ENCODE peak calls at places on chromosomes 13 and 19, in eight cellular contexts. Z is left ventricle myocardium inferior, R is fibroblast of the aortic adventitia, F is upper lobe of right lung, Q is mammary epithelial cell, E is HL-60, W is astrocyte, P is heart left ventricle. O is an unnamed sample.

GRCh38 chr13:79435549-79435948 is 29.5 kb upstream of the RBM26 start:
- DNase-seq in E (no peak), F (no peak), Z (no peak), R (peak), W (peak), P (no peak), Q (peak), O (no peak)

GRCh38 chr13:45063261-45063870 is 56.9 kb upstream of the GTF2F2 start:
- DNase-seq in F (no peak), W (peak), E (no peak), P (no peak), R (peak), Q (peak), Z (no peak), O (no peak)

GRCh38 chr19:13847900-13848677 is 28.8 kb upstream of the NANOS3 start:
- DNase-seq in E (no peak), R (no peak), Q (no peak), F (no peak), W (no peak), Z (no peak), P (no peak), O (no peak)

GRCh38 chr13:29771247-29771646 is 79.2 kb downstream of the UBL3 start:
- DNase-seq in F (no peak), Z (no peak), Q (peak), E (no peak), P (no peak), R (peak), W (peak), O (no peak)

GRCh38 chr19:44677019-44677809 is 5.9 kb downstream of the CEACAM19 start:
- DNase-seq in P (no peak), Z (no peak), F (no peak), Q (peak), W (peak), R (peak), E (peak), O (no peak)

GRCh38 chr13:106112191-106112590 is 423.3 kb downstream of the EFNB2 start:
- DNase-seq in R (no peak), W (no peak), E (no peak), F (no peak), P (no peak), Z (no peak), Q (no peak), O (no peak)

GRCh38 chr19:29969891-29970290 is 27.9 kb downstream of the URI1 start:
- DNase-seq in W (no peak), E (no peak), F (no peak), Q (no peak), R (no peak), Z (no peak), P (no peak), O (no peak)

GRCh38 chr19:38395381-38396127 is 7.1 kb downstream of the SPRED3 start:
- DNase-seq in P (no peak), Q (no peak), W (no peak), F (no peak), E (no peak), Z (no peak), R (no peak), O (no peak)

GRCh38 chr13:21015284-21015683 is 46.1 kb downstream of the LATS2 start:
- DNase-seq in Z (no peak), Q (peak), P (no peak), E (no peak), R (peak), W (peak), F (no peak), O (no peak)

GRCh38 chr13:27140060-27140459 is 31.6 kb downstream of the USP12 start:
- DNase-seq in F (no peak), R (no peak), E (no peak), Q (no peak), Z (no peak), P (no peak), W (no peak), O (no peak)

GRCh38 chr13:20526664-20527063 is 1.0 kb upstream of the CRYL1 start:
- DNase-seq in F (no peak), Z (no peak), Q (no peak), R (peak), P (no peak), E (no peak), W (no peak), O (no peak)

GRCh38 chr13:65011403-65011802 is 2218.7 kb downstream of the PCDH9 start:
- DNase-seq in Z (no peak), W (no peak), R (no peak), P (no peak), F (no peak), E (no peak), Q (no peak), O (no peak)

GRCh38 chr13:99206226-99206625 is 5.6 kb downstream of the UBAC2 start:
- DNase-seq in R (no peak), Z (no peak), F (no peak), P (no peak), E (no peak), W (no peak), Q (no peak), O (no peak)

GRCh38 chr19:33302175-33302973 is at the start of gene CEBPA:
- DNase-seq in Z (peak), E (peak), F (peak), R (peak), P (peak), Q (peak), W (peak), O (peak)

GRCh38 chr19:15622991-15623390 is 8.0 kb downstream of the CYP4F8 start:
- DNase-seq in F (no peak), P (no peak), R (no peak), Q (no peak), E (no peak), Z (no peak), W (no peak), O (no peak)

GRCh38 chr19:50510700-50511068 is 307 bp downstream of the JOSD2 start:
- DNase-seq in R (peak), Q (peak), Z (no peak), F (no peak), P (no peak), W (peak), E (no peak), O (no peak)

GRCh38 chr13:64369121-64369520 is 2861.0 kb downstream of the PCDH9 start:
- DNase-seq in F (no peak), W (no peak), E (no peak), Z (no peak), Q (no peak), P (no peak), R (peak), O (no peak)

GRCh38 chr19:19386373-19386869 is 19.1 kb upstream of the GATAD2A start:
- DNase-seq in Z (no peak), Q (no peak), E (no peak), F (no peak), P (no peak), W (no peak), R (no peak), O (peak)

DNA sequence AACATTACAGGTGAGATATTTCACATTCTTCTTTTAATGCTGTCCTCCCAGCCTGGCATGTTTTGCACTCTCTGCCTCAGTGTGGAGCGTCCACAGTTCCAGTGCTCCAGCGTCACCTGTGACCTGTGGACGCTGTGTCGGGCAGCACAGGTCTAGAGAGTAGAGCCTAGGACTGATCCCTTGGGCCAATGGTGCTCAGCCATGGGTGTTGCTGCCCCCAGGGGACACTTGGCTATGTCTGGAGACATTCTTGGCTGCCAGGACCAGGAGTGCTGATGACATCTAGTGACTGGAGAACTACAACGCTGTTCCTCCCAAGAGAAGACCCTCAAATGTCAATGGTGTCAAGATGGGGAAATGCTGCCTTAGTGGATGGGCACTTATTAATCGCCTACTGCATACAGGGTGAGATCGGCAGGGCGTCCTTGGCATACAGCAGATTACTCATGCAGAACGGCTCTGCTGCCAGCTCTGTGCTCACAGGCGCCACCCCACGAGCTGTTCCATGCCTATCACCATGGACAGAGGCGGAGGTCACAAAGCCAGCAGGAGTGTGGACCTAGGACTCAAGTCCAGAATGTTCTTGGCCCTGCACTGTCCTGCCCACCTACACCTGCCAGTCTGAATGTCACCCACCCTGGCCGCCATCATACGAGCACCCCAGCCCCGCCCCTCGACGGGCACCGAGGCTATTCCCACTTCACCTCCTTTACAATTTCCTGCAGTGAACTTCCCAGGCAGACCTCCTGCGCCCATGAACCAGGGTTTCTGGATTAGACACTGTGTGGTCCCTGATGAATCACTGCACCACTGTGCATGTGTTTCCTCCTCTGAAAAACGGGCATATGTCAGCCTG is 13.9 kb upstream of the MADCAM1 start:
- DNase-seq in Q (no peak), R (no peak), E (no peak), P (no peak), Z (no peak), W (no peak), F (no peak), O (no peak)
- TF ChIP-seq CTCF in Q (no peak), R (no peak), E (no peak), P (no peak), Z (no peak), W (no peak), F (peak), O (peak)

DNA sequence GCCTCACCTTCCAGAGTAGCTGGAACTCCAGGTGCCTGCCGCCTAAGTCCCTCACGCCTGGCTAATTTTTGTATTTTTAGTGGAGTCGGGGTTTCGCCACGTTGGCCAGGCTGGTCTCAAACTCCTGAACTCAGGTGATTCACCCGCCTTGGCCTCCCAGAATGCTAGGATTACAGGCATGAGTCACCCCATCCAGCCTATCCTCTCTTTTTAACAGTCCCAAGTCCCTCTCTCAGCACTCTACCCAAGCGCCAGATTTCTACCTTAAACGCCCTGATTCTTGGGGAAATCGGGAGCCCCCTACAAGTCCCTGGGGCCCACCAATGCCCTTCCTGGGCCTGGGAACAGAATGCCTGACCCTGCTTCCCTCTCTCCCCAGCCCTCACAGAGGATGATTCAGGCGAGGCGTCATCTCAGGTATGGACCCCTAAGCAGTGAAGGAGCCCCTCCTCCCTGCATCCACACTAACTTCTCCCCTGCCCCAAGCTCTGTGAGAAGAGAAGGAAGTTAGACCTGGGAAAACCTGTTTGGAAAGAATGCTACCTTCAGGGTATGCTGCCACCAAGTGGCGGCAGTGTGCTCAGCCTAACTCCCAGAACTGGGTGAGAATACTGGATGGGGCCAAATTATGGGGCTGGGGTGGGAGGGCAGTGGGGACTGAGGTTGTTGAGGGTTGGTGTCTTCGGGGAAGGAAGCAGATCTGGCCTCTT is 20.8 kb upstream of the EBI3 start:
- DNase-seq in P (no peak), E (no peak), W (peak), Q (peak), Z (no peak), R (no peak), F (no peak), O (no peak)
- TF ChIP-seq CTCF in P (peak), E (peak), W (peak), Q (peak), Z (peak), R (peak), F (no peak), O (peak)

GRCh38 chr19:40365010-40365409 is 16.5 kb downstream of the PLD3 start:
- DNase-seq in Z (no peak), P (no peak), Q (no peak), W (no peak), R (no peak), E (no peak), F (no peak), O (no peak)
- TF ChIP-seq CTCF in Z (no peak), P (no peak), Q (no peak), W (no peak), R (no peak), E (no peak), F (no peak), O (no peak)

GRCh38 chr19:42271045-42271419 is 2.0 kb downstream of the CIC start:
- DNase-seq in R (no peak), W (no peak), F (no peak), Q (no peak), Z (no peak), E (no peak), P (no peak), O (no peak)
- TF ChIP-seq CTCF in R (no peak), W (no peak), F (no peak), Q (no peak), Z (no peak), E (no peak), P (no peak), O (no peak)

DNA sequence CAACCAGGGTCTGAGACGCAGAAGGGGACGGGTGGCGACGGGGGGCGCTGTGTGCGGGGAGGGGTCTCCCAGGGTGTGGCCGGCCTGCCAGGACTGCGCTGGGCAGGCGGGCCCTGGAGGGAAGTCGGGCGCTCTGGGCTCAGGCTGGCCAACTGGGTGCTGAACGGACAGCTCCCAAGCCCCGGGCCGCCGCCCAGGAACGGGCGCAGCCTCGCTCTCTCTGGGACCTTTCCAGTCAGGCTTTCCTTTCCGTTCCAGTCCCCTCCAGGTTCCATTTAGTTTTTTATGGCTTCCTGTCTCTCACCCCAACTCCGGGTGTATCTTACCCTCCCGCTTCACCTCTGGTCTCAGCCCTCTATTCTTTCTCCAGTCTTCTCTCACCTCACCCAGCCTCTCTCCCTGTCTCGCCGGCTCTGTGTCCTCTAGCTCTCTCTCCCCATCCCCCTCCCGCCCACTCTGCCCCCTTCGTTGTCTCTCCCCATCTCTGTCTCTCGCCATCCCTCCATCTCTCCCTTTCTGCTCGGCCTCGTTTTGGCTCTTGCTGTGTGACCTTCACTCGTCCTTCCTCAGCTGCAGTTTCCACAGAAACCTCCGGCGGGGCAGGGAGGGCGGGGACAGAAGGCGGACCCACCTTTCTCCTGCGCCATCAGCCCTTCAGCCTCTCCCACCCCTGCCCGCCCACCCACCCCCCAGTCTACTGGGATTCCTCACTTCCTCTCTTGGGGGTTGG is 3.3 kb upstream of the ATP1A3 start:
- DNase-seq in W (peak), P (no peak), E (peak), Q (peak), F (no peak), R (peak), Z (peak), O (no peak)
- TF ChIP-seq CTCF in W (no peak), P (no peak), E (no peak), Q (no peak), F (no peak), R (no peak), Z (no peak), O (no peak)

DNA sequence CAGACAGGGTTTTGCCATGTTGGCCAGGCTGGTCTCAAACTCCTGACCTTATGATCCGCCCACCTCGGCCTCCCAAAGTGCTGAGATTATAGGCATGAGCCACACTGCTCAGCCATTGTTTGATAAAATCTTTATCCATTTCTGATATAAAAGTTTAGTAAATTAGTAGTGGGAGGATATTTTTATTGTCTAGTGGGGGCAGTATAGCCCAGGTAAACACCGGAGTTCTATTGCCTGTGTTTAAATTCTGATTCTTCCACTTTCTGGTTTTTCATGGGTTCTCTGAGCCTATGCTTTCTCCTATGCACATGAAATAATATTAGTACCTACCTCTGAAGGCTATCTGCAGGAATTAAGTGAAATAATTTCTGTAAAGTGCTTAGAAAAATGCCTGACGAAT is 20.1 kb upstream of the ARHGEF18 start:
- DNase-seq in W (no peak), F (no peak), Z (no peak), Q (no peak), E (no peak), R (no peak), P (no peak), O (peak)
- TF ChIP-seq CTCF in W (no peak), F (no peak), Z (no peak), Q (no peak), E (no peak), R (no peak), P (no peak), O (no peak)

GRCh38 chr13:34420975-34421719 is 520.9 kb upstream of the NBEA start:
- DNase-seq in Z (no peak), R (no peak), W (no peak), E (no peak), F (no peak), P (no peak), Q (peak), O (no peak)
- TF ChIP-seq CTCF in Z (no peak), R (peak), W (no peak), E (no peak), F (no peak), P (peak), Q (peak), O (peak)

DNA sequence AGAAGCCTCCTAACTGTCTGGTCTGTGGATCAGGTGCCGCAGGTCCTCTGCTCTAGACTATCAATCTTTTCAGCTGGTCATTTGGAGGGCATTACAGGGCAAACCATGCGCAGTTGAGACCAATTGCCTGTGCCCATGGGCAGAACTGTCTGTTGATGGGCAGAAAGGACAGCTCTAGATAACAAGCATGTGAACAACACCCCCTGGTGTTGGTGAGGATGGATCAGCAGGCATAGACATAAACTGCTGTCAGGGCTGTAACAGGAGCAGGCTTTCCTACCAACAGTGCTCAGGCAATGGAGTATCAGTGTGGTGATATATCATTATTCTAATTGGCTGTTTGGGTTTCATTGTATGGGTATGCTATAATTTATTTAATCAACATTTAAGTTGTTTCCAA is 104.7 kb upstream of the KL start:
- DNase-seq in P (no peak), Q (peak), W (no peak), Z (no peak), R (peak), E (peak), F (no peak), O (no peak)
- TF ChIP-seq CTCF in P (peak), Q (peak), W (peak), Z (peak), R (peak), E (peak), F (peak), O (peak)

GRCh38 chr19:660793-661426 is 2.1 kb downstream of the RNF126 start:
- DNase-seq in W (no peak), F (no peak), P (peak), R (no peak), E (no peak), Q (no peak), Z (no peak), O (no peak)

GRCh38 chr19:663682-664117 is 686 bp upstream of the RNF126 start:
- DNase-seq in F (no peak), P (no peak), E (no peak), Q (no peak), R (no peak), W (peak), Z (no peak), O (no peak)

GRCh38 chr19:662962-663681 is at the start of gene RNF126:
- DNase-seq in Q (peak), P (peak), W (peak), E (peak), F (peak), Z (peak), R (peak), O (no peak)

GRCh38 chr19:662207-662961 is 630 bp downstream of the RNF126 start:
- DNase-seq in Q (peak), F (peak), Z (no peak), E (peak), R (peak), W (peak), P (no peak), O (no peak)

GRCh38 chr19:661427-662196 is 1.4 kb downstream of the RNF126 start:
- DNase-seq in R (peak), P (peak), F (no peak), E (peak), Z (no peak), Q (peak), W (no peak), O (no peak)
- TF ChIP-seq CTCF in R (no peak), P (no peak), F (no peak), E (no peak), Z (no peak), Q (no peak), W (no peak), O (no peak)

O was measured in chondrocyte.